ENCODE peak calls at places on chromosomes 13 and 19, in four cellular contexts. One of them, this sample, is unnamed.

GRCh38 chr19:1786668-1787067 is 25.4 kb downstream of the ATP8B3 start:
- DNase-seq in HL-60: no peak
- DNase-seq in K562: no peak
- DNase-seq in GM12878: no peak
- DNase-seq in this sample: no peak

GRCh38 chr19:2302319-2303208 is 5.4 kb downstream of the LINGO3 start:
- DNase-seq in K562: peak
- DNase-seq in HL-60: no peak
- DNase-seq in GM12878: no peak
- DNase-seq in this sample: no peak

GRCh38 chr13:61954092-61954491 is 538.4 kb upstream of the PCDH20 start:
- DNase-seq in K562: no peak
- DNase-seq in GM12878: no peak
- DNase-seq in HL-60: no peak
- DNase-seq in this sample: no peak

GRCh38 chr13:87128006-87128405 is 543.2 kb upstream of the SLITRK5 start:
- DNase-seq in K562: no peak
- DNase-seq in HL-60: no peak
- DNase-seq in GM12878: no peak
- DNase-seq in this sample: no peak

GRCh38 chr13:113147206-113147605 is 11.2 kb upstream of the PROZ start:
- DNase-seq in HL-60: no peak
- DNase-seq in GM12878: no peak
- DNase-seq in K562: no peak
- DNase-seq in this sample: no peak

GRCh38 chr13:36778083-36778671 is 40.8 kb upstream of the RFXAP start:
- DNase-seq in GM12878: peak
- DNase-seq in K562: no peak
- DNase-seq in HL-60: no peak
- DNase-seq in this sample: no peak

GRCh38 chr19:2524840-2525723 is 49.2 kb downstream of the GADD45B start:
- DNase-seq in GM12878: no peak
- DNase-seq in K562: no peak
- DNase-seq in HL-60: no peak
- DNase-seq in this sample: no peak

GRCh38 chr13:60019119-60019993 is 144.4 kb downstream of the DIAPH3 start:
- DNase-seq in HL-60: no peak
- DNase-seq in K562: no peak
- DNase-seq in GM12878: peak
- DNase-seq in this sample: no peak

GRCh38 chr19:55698256-55698655 is 23.2 kb downstream of the EPN1 start:
- DNase-seq in HL-60: no peak
- DNase-seq in K562: no peak
- DNase-seq in GM12878: no peak
- DNase-seq in this sample: no peak

GRCh38 chr19:17076539-17076919 is 952 bp downstream of the MYO9B start:
- DNase-seq in GM12878: no peak
- DNase-seq in HL-60: no peak
- DNase-seq in K562: no peak
- DNase-seq in this sample: no peak

GRCh38 chr19:13882841-13883240 is 5.9 kb downstream of the NANOS3 start:
- DNase-seq in HL-60: no peak
- DNase-seq in GM12878: no peak
- DNase-seq in K562: no peak
- DNase-seq in this sample: no peak
- TF ChIP-seq SPI1 in HL-60: no peak
- TF ChIP-seq SPI1 in GM12878: no peak
- TF ChIP-seq SPI1 in K562: no peak
- TF ChIP-seq SPI1 in this sample: no peak

GRCh38 chr19:51589511-51589910 is 18.4 kb downstream of the ZNF175 start:
- DNase-seq in GM12878: no peak
- DNase-seq in K562: no peak
- DNase-seq in HL-60: no peak
- DNase-seq in this sample: no peak

GRCh38 chr19:51587264-51588191 is 16.4 kb downstream of the ZNF175 start:
- DNase-seq in K562: no peak
- DNase-seq in GM12878: no peak
- DNase-seq in HL-60: no peak
- DNase-seq in this sample: no peak

GRCh38 chr19:51590441-51590840 is 19.4 kb downstream of the ZNF175 start:
- DNase-seq in K562: no peak
- DNase-seq in HL-60: no peak
- DNase-seq in GM12878: no peak
- DNase-seq in this sample: no peak

GRCh38 chr19:51586103-51586728 is 15.1 kb downstream of the ZNF175 start:
- DNase-seq in GM12878: no peak
- DNase-seq in HL-60: peak
- DNase-seq in K562: no peak
- DNase-seq in this sample: no peak

GRCh38 chr19:51586799-51587198 is 15.7 kb downstream of the ZNF175 start:
- DNase-seq in K562: no peak
- DNase-seq in HL-60: no peak
- DNase-seq in GM12878: no peak
- DNase-seq in this sample: no peak
- TF ChIP-seq POLR2AphosphoS5 in K562: no peak
- TF ChIP-seq POLR2AphosphoS5 in HL-60: no peak
- TF ChIP-seq POLR2AphosphoS5 in GM12878: no peak
- TF ChIP-seq POLR2AphosphoS5 in this sample: no peak

DNA sequence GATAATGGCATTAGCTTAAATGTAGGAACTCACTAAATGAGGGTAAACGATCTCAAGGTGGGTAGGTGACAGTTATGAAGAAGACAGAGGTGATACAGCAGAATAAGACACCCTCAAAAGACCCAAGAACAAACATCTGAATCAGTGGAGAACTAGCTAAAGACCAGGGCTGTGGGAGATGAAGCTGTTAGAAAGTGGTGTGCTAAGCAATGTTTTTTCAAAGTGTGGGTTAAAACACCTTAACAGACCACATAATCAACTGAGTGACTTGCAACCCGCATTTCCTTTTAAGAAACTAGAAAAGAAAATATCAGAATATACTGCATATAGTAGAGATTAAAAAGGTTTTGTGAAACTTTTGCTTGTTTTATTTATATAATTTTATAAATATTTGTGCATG is 70.0 kb downstream of the ZDHHC20 start:
- DNase-seq in K562: no peak
- DNase-seq in HL-60: no peak
- DNase-seq in GM12878: no peak
- DNase-seq in this sample: no peak
- TF ChIP-seq SPI1 in K562: no peak
- TF ChIP-seq SPI1 in HL-60: no peak
- TF ChIP-seq SPI1 in GM12878: no peak
- TF ChIP-seq SPI1 in this sample: no peak

GRCh38 chr19:13149628-13150186 is 468 bp downstream of the STX10 start:
- DNase-seq in GM12878: no peak
- DNase-seq in K562: no peak
- DNase-seq in HL-60: peak
- DNase-seq in this sample: no peak

GRCh38 chr19:13152356-13152853 is 2.2 kb downstream of the IER2 start:
- DNase-seq in GM12878: no peak
- DNase-seq in K562: no peak
- DNase-seq in HL-60: no peak
- DNase-seq in this sample: no peak

GRCh38 chr19:13151605-13152355 is 1.6 kb downstream of the IER2 start:
- DNase-seq in HL-60: peak
- DNase-seq in K562: peak
- DNase-seq in GM12878: no peak
- DNase-seq in this sample: peak

GRCh38 chr19:13150919-13151604 is 851 bp downstream of the IER2 start:
- DNase-seq in HL-60: no peak
- DNase-seq in K562: peak
- DNase-seq in GM12878: no peak
- DNase-seq in this sample: no peak

GRCh38 chr19:13150187-13150918 is at the start of the genes IER2 and STX10:
- DNase-seq in K562: peak
- DNase-seq in GM12878: no peak
- DNase-seq in HL-60: peak
- DNase-seq in this sample: peak
- TF ChIP-seq POLR2AphosphoS5 in K562: peak
- TF ChIP-seq POLR2AphosphoS5 in GM12878: peak
- TF ChIP-seq POLR2AphosphoS5 in HL-60: peak
- TF ChIP-seq POLR2AphosphoS5 in this sample: peak

GRCh38 chr19:4136680-4137088 is 12.8 kb upstream of the MAP2K2 start:
- DNase-seq in K562: no peak
- DNase-seq in HL-60: no peak
- DNase-seq in GM12878: no peak
- DNase-seq in this sample: no peak

GRCh38 chr19:4144666-4145261 is 8.7 kb upstream of the CREB3L3 start:
- DNase-seq in K562: peak
- DNase-seq in GM12878: no peak
- DNase-seq in HL-60: no peak
- DNase-seq in this sample: no peak

GRCh38 chr19:4138445-4138844 is 14.5 kb upstream of the MAP2K2 start:
- DNase-seq in GM12878: no peak
- DNase-seq in K562: no peak
- DNase-seq in HL-60: no peak
- DNase-seq in this sample: no peak

GRCh38 chr19:4139614-4140236 is 13.7 kb upstream of the CREB3L3 start:
- DNase-seq in GM12878: peak
- DNase-seq in K562: peak
- DNase-seq in HL-60: peak
- DNase-seq in this sample: peak

DNA sequence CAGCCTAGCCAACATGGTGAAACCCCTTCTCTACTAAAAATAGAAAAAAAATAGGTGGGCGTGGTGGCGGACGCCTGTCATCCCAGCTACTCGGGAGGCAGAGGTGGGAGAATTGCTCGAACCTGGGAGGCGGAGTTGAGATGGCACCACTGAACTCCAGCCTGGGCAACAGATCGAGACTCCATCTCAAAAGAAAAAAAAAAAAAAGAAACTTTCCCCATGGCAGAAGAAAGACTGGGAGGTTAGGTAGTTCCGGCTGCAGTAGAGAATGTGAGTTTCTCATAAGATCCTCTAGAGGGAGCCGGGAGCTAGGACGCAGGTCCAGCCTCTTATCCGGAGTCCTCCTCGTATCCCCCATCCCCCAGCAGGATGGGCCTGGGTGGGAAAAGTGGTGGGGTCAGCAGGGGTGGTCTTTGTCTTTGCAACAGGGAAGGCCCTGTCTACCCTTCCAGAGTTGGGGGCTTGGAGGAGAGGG is 13.2 kb upstream of the CREB3L3 start:
- DNase-seq in HL-60: peak
- DNase-seq in GM12878: no peak
- DNase-seq in K562: peak
- DNase-seq in this sample: peak
- TF ChIP-seq SPI1 in HL-60: no peak
- TF ChIP-seq SPI1 in GM12878: no peak
- TF ChIP-seq SPI1 in K562: no peak
- TF ChIP-seq SPI1 in this sample: no peak

GRCh38 chr19:58561373-58562125 is 3.1 kb upstream of the UBE2M start:
- DNase-seq in GM12878: no peak
- DNase-seq in HL-60: no peak
- DNase-seq in K562: no peak
- DNase-seq in this sample: no peak
- TF ChIP-seq POLR2AphosphoS5 in GM12878: no peak
- TF ChIP-seq POLR2AphosphoS5 in HL-60: no peak
- TF ChIP-seq POLR2AphosphoS5 in K562: no peak
- TF ChIP-seq POLR2AphosphoS5 in this sample: no peak

GRCh38 chr13:23947893-23948292 is 50.6 kb upstream of the C1QTNF9B start:
- DNase-seq in K562: no peak
- DNase-seq in GM12878: no peak
- DNase-seq in HL-60: no peak
- DNase-seq in this sample: no peak
- TF ChIP-seq SPI1 in K562: no peak
- TF ChIP-seq SPI1 in GM12878: no peak
- TF ChIP-seq SPI1 in HL-60: no peak
- TF ChIP-seq SPI1 in this sample: no peak

DNA sequence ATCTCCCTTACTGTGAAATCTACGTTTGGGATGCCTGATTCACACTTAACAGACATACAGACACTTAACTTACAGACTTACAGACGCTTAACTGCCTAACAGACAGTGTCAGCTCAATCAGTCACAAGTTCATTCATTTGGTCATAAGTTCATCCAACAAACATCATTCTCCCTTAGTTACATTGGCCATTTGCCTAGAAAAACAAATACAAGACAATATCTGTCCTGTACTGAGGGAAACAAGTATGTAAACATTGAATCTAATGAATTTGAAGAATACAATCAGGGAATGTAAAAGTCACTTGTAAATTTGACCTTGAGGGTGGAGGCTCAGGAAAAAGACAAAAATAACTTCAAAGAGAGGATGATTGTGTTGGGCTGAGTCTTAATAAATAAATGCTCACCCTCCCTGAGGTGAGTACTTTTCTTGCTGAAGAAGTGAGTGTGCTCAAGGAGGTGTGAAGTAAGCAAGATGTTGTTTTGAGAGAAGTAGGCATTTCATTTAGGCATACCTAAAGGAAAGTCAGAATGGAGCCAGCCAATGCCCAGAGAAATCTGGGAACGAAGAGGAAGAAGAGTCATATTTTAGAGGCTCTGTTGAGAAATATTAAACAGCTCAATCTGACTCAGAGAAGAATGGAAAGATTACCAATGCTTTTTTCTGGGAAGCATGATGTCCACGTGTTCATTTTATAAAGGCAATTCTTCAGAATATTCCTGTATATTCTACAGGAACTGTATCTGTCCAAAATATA is 958.4 kb upstream of the SLC10A2 start:
- DNase-seq in HL-60: no peak
- DNase-seq in K562: no peak
- DNase-seq in GM12878: no peak
- DNase-seq in this sample: no peak
- TF ChIP-seq POLR2AphosphoS5 in HL-60: no peak
- TF ChIP-seq POLR2AphosphoS5 in K562: no peak
- TF ChIP-seq POLR2AphosphoS5 in GM12878: no peak
- TF ChIP-seq POLR2AphosphoS5 in this sample: no peak

GRCh38 chr19:58543826-58544590 is at the start of gene TRIM28:
- DNase-seq in GM12878: peak
- DNase-seq in K562: peak
- DNase-seq in HL-60: peak
- DNase-seq in this sample: peak
- TF ChIP-seq SPI1 in GM12878: peak
- TF ChIP-seq SPI1 in K562: no peak
- TF ChIP-seq SPI1 in HL-60: peak
- TF ChIP-seq SPI1 in this sample: no peak

This sample was measured in GM12891.